ENCODE peak calls at places on chromosomes 11 and 22, in nine cellular contexts. G is PC-9; O is uterus; W is tibial nerve; J is fibroblast of pulmonary artery; Q is ovary; X is breast epithelium; R is IMR-90; C is CD8-positive, alpha-beta T cell. U is an unnamed sample.

GRCh38 chr11:110471315-110471714 is 41.6 kb downstream of the FDX1 start:
- DNase-seq in X (no peak), C (no peak), Q (no peak), G (no peak), O (no peak), W (no peak), R (peak; percentile 75), J (peak; percentile 82), U (peak; percentile 75)

GRCh38 chr11:115585361-115586024 is 81.3 kb upstream of the CADM1 start:
- DNase-seq in C (no peak), R (no peak), G (no peak), X (no peak), Q (no peak), W (no peak), J (no peak), O (no peak), U (no peak)

GRCh38 chr11:614583-615452 is 932 bp downstream of the IRF7 start:
- DNase-seq in O (peak; percentile 35), W (no peak), J (no peak), Q (peak; percentile 35), G (peak; percentile 12), X (no peak), C (no peak), R (no peak), U (no peak)

GRCh38 chr11:114340311-114341131 is 44.3 kb downstream of the NNMT start:
- DNase-seq in J (peak; percentile 87), Q (peak; percentile 45), O (peak; percentile 26), R (peak; percentile 82), C (peak; percentile 53), W (peak; percentile 50), X (no peak), G (peak; percentile 38), U (peak; percentile 88)

GRCh38 chr22:47333625-47334024 is 571.2 kb downstream of the TBC1D22A start:
- DNase-seq in X (no peak), J (peak; percentile 95), W (no peak), Q (no peak), O (no peak), C (no peak), G (peak; percentile 19), R (peak; percentile 71), U (peak; percentile 90)

GRCh38 chr11:95453616-95454118 is 222.7 kb upstream of the SESN3 start:
- DNase-seq in J (peak; percentile 13), O (no peak), G (peak; percentile 8), X (peak; percentile 65), C (no peak), Q (no peak), R (no peak), W (no peak), U (peak; percentile 18)

GRCh38 chr22:19149047-19149883 is 827 bp downstream of the GSC2 start:
- DNase-seq in G (no peak), O (no peak), J (no peak), W (no peak), Q (no peak), C (no peak), X (no peak), R (no peak), U (no peak)

GRCh38 chr11:36146437-36146836 is 142.8 kb downstream of the COMMD9 start:
- DNase-seq in J (no peak), Q (no peak), O (no peak), W (no peak), X (no peak), R (no peak), G (no peak), C (no peak), U (no peak)

GRCh38 chr11:18615628-18616392 is 16.2 kb downstream of the MISFA start:
- DNase-seq in R (peak; percentile 82), J (no peak), Q (no peak), C (no peak), O (no peak), X (no peak), G (no peak), W (no peak), U (peak; percentile 23)

GRCh38 chr11:81792416-81792815 is 941.2 kb downstream of the FAM181B start:
- DNase-seq in X (no peak), R (no peak), C (no peak), W (no peak), Q (no peak), J (no peak), O (no peak), G (no peak), U (no peak)

GRCh38 chr11:126874831-126875230 is 125.7 kb downstream of the KIRREL3 start:
- DNase-seq in Q (no peak), O (no peak), J (no peak), X (no peak), W (no peak), G (no peak), R (no peak), C (no peak), U (no peak)

GRCh38 chr22:49201046-49201970 is 626.4 kb downstream of the BRD1 start:
- DNase-seq in Q (peak; percentile 2), J (no peak), R (no peak), O (peak; percentile 3), X (peak; percentile 36), C (peak; percentile 7), G (no peak), W (no peak), U (no peak)

GRCh38 chr11:61473370-61474025 is 35.1 kb upstream of the LRRC10B start:
- DNase-seq in Q (no peak), W (no peak), J (peak; percentile 18), R (peak; percentile 28), C (no peak), X (no peak), G (no peak), O (no peak), U (peak; percentile 37)

GRCh38 chr11:29310706-29311342 is 706.0 kb downstream of the KCNA4 start:
- DNase-seq in R (peak; percentile 49), W (no peak), O (no peak), J (peak; percentile 26), G (no peak), Q (no peak), X (no peak), C (no peak), U (peak; percentile 70)

GRCh38 chr11:128914216-128915147 is 23.3 kb downstream of the KCNJ5 start:
- DNase-seq in G (no peak), C (no peak), R (no peak), J (no peak), Q (no peak), O (no peak), X (no peak), W (no peak), U (no peak)

GRCh38 chr11:128757235-128757711 is 63.4 kb downstream of the FLI1 start:
- DNase-seq in J (peak; percentile 71), R (peak; percentile 48), C (peak; percentile 76), W (peak; percentile 27), Q (no peak), G (no peak), X (no peak), O (no peak), U (peak; percentile 61)

GRCh38 chr22:36510966-36511881 is 4.4 kb upstream of the FOXRED2 start:
- DNase-seq in C (no peak), W (peak; percentile 52), O (peak; percentile 42), G (peak; percentile 38), X (no peak), R (peak; percentile 51), Q (peak; percentile 50), J (peak; percentile 65), U (peak; percentile 67)

GRCh38 chr11:5624489-5625278 is at the start of gene TRIM34:
- DNase-seq in X (no peak), C (peak; percentile 72), R (peak; percentile 62), W (peak; percentile 64), O (peak; percentile 44), G (peak; percentile 43), J (peak; percentile 69), Q (peak; percentile 56), U (peak; percentile 76)
- H3K4me3 ChIP-seq in X (peak within 1 kb of the TSS; percentile 53), C (peak within 1 kb of the TSS; percentile 62), R (peak within 1 kb of the TSS; percentile 46), W (peak within 1 kb of the TSS; percentile 57), O (peak within 1 kb of the TSS; percentile 47), G (peak within 1 kb of the TSS; percentile 30), J (peak within 1 kb of the TSS; percentile 68), Q (peak within 1 kb of the TSS; percentile 54), U (peak within 1 kb of the TSS; percentile 50)

GRCh38 chr11:103993502-103993901 is 42.9 kb upstream of the DDI1 start:
- DNase-seq in W (no peak), G (no peak), X (no peak), J (no peak), O (no peak), Q (no peak), C (no peak), R (peak; percentile 65), U (no peak)
- TF ChIP-seq CTCF in W (no peak), G (no peak), X (no peak), J (no peak), O (no peak), Q (no peak), C (no peak), R (no peak), U (no peak)

DNA sequence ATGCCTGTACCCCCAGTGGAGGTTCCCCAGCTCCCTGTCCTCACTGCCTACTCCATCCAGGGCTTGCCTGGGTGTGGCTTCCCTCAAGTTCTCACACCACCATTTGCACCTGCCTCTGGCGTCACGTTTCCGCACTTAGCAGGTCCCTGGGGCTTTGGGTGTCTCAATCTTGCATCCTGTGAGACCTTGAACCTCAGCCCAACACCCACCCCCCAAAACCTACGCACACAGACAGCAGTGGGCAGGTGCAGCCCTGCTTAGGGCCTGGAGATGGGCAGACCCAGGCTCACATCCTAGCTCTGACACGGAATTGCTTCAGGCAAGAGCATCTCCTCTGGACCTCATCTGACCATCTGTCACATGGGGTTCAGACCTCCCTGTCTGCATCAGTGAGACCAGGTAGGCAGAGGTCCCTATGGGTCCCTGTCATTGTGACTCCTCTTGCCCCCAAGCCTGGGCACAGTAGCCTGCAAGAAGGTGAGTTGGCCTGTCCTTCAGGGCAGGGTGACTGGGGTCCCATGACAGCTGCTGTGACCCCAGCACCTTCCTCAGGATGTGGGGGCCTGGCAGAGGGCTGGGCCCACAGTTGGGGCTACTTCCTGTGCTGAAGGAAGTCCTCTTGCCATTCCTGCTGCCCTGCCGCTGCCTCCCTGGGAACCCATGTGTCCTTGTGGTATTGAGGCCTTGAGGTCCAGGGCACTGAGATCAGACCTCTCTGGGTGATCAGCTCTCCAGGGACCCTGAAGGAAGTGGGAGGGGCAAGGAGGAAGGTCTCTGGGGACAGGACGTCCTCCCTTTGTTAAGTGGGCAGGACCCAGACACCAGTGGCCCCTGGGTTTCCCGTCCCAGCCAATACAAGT is 2.0 kb downstream of the SIPA1 start:
- DNase-seq in X (no peak), Q (no peak), J (no peak), O (no peak), R (no peak), C (peak; percentile 81), W (no peak), G (no peak), U (peak; percentile 39)
- H3K4me3 ChIP-seq in X (peak overlapping the region; percentile 78), Q (no peak overlapping the region), J (no peak overlapping the region), O (no peak overlapping the region), R (no peak overlapping the region), C (peak overlapping the region; percentile 99), W (peak overlapping the region; percentile 90), G (no peak overlapping the region), U (no peak overlapping the region)

DNA sequence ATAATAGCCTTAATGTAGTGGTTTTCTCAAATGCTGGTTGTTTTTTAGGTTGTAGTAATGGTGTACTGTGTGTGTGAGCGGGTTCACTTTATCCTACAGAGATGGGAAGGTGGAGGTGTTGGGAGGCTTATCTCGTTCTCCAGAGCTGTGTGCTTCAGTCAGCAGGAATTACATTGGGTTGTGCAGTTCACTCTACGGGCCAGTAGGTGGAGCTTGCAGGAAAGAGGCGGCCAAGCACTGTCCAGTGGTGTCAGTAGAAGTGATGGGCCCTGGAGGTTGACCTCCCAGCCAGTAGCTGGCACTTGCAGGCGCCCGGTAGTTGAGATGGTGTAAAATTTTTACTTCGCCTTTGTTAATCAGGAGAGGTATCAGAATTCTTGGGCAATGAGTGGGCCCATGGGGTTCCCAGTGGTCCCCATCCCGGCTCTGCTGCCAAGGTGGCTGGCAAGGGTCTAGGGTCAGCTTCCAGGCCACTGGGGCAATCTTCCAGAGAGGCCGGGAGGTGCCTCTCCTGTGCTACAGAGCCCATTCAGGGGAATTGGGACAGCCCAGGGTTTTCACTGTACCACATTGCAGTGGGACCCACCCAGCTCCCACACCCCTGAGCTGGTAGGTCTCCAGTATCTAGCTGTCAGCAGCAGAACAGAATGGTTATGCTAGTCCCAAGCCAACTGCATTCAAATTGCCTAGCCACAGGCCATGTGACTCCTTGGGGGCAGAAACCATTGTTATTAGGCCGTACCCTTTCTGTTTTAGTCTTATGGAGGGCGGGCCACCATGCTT is 43.8 kb downstream of the BIRC2 start:
- DNase-seq in X (peak; percentile 56), G (peak; percentile 45), C (peak; percentile 69), J (peak; percentile 74), Q (peak; percentile 36), W (peak; percentile 59), R (peak; percentile 63), O (peak; percentile 38), U (peak; percentile 74)
- TF ChIP-seq CTCF in X (peak; percentile 61), G (peak; percentile 96), C (peak; percentile 82), J (peak; percentile 92), Q (no peak), W (peak; percentile 80), R (peak; percentile 77), O (peak; percentile 76), U (peak; percentile 94)